ENCODE peak calls at places on chromosomes 16 and 17, in eight cellular contexts. D, H, C, E, A, Z, N and B are unnamed samples.

GRCh38 chr17:63798572-63799113 is 24.7 kb downstream of the DDX42 start:
- DNase-seq in H (no peak), E (no peak), A (no peak), Z (no peak), N (no peak), D (no peak), C (no peak), B (no peak)

GRCh38 chr17:28726396-28726911 is 421 bp upstream of the TLCD1 start:
- DNase-seq in C (no peak), H (peak), E (no peak), Z (peak), D (no peak), N (peak), A (peak), B (peak)

GRCh38 chr16:52929478-52929877 is 123.2 kb downstream of the CHD9NB start:
- DNase-seq in H (no peak), E (no peak), D (no peak), C (peak), Z (no peak), N (no peak), A (no peak), B (no peak)

GRCh38 chr16:87931504-87931903 is 4.8 kb downstream of the CA5A start:
- DNase-seq in N (no peak), C (peak), E (no peak), H (no peak), A (peak), Z (no peak), D (no peak), B (no peak)

GRCh38 chr17:81359218-81359617 is 36.0 kb upstream of the BAHCC1 start:
- DNase-seq in A (no peak), E (no peak), Z (no peak), H (no peak), D (no peak), N (no peak), C (no peak), B (no peak)

GRCh38 chr17:43367588-43368242 is 31.1 kb upstream of the ARL4D start:
- DNase-seq in N (no peak), C (peak), A (peak), D (no peak), Z (peak), E (no peak), H (peak), B (peak)

GRCh38 chr17:79078476-79079190 is 4.0 kb downstream of the ENGASE start:
- DNase-seq in Z (no peak), N (no peak), E (no peak), D (no peak), C (no peak), H (no peak), A (no peak), B (no peak)

GRCh38 chr17:48944519-48945260 is at the start of gene SNF8:
- DNase-seq in H (peak), C (peak), A (peak), Z (peak), N (peak), D (peak), E (peak), B (peak)

GRCh38 chr16:2970563-2970962 is 1.4 kb downstream of the PAQR4 start:
- DNase-seq in Z (no peak), C (no peak), E (no peak), N (no peak), H (no peak), A (peak), D (no peak), B (no peak)